ENCODE peak calls at places on chromosomes 6 and 20, in seven cellular contexts. S is PC-3, L is MM.1S, A is hepatocyte, F is GM23338, C is SK-N-SH, D is PC-9. I is an unnamed sample.
A peak's percentile ranks its signal among the peaks of the same experiment; 100 is the strongest.

GRCh38 chr6:89501239-89501638 is 68.3 kb downstream of the ANKRD6 start:
- DNase-seq in S (no peak), L (no peak), A (peak; percentile 33), F (peak; percentile 88), C (no peak), D (no peak), I (no peak)

GRCh38 chr6:31004794-31005193 is 5.5 kb upstream of the MUC22 start:
- DNase-seq in S (no peak), L (no peak), A (no peak), F (no peak), C (no peak), D (no peak), I (no peak)

GRCh38 chr20:53815509-53815908 is 221.9 kb upstream of the ZNF217 start:
- DNase-seq in S (no peak), L (no peak), A (no peak), F (no peak), C (no peak), D (no peak), I (no peak)

GRCh38 chr20:42082611-42083010 is 464.4 kb upstream of the CHD6 start:
- DNase-seq in S (peak; percentile 11), L (peak; percentile 73), A (peak; percentile 70), F (no peak), C (peak; percentile 81), D (no peak), I (no peak)

GRCh38 chr6:14406616-14407343 is 289.2 kb downstream of the CD83 start:
- DNase-seq in S (no peak), L (no peak), A (no peak), F (peak; percentile 40), C (no peak), D (no peak), I (no peak)

GRCh38 chr6:166927942-166928643 is 28.3 kb downstream of the RNASET2 start:
- DNase-seq in S (no peak), L (no peak), A (no peak), F (no peak), C (peak; percentile 47), D (no peak), I (no peak)

GRCh38 chr6:85058806-85059205 is 294.4 kb upstream of the TBX18 start:
- DNase-seq in S (no peak), L (no peak), A (no peak), F (no peak), C (no peak), D (no peak), I (no peak)

GRCh38 chr6:71387179-71387578 is 98.6 kb downstream of the OGFRL1 start:
- DNase-seq in S (no peak), L (no peak), A (no peak), F (no peak), C (no peak), D (no peak), I (no peak)

GRCh38 chr20:47487175-47487917 is 14.3 kb upstream of the NCOA3 start:
- DNase-seq in S (no peak), L (peak; percentile 98), A (no peak), F (no peak), C (no peak), D (peak; percentile 50), I (peak; percentile 96)

GRCh38 chr6:34284563-34285545 is 36.0 kb upstream of the SMIM29 start:
- DNase-seq in S (no peak), L (no peak), A (no peak), F (no peak), C (no peak), D (no peak), I (peak; percentile 8)

GRCh38 chr6:13941902-13942301 is 17.1 kb downstream of the RNF182 start:
- DNase-seq in S (no peak), L (no peak), A (no peak), F (no peak), C (no peak), D (no peak), I (no peak)

GRCh38 chr6:110039996-110040383 is 61.9 kb downstream of the GPR6 start:
- DNase-seq in S (peak; percentile 59), L (peak; percentile 39), A (peak; percentile 71), F (peak; percentile 66), C (no peak), D (no peak), I (peak; percentile 76)

GRCh38 chr6:166693880-166694279 is 66.8 kb upstream of the RPS6KA2 start:
- DNase-seq in S (peak; percentile 17), L (no peak), A (no peak), F (no peak), C (no peak), D (no peak), I (no peak)

GRCh38 chr6:130943738-130944137 is 116.5 kb downstream of the SMLR1 start:
- DNase-seq in S (no peak), L (no peak), A (peak; percentile 44), F (no peak), C (no peak), D (peak; percentile 24), I (no peak)

GRCh38 chr20:31709939-31710338 is 12.7 kb downstream of the BCL2L1 start:
- DNase-seq in S (peak; percentile 2), L (no peak), A (no peak), F (no peak), C (no peak), D (no peak), I (no peak)

GRCh38 chr6:116444092-116444491 is 17.1 kb upstream of the CALHM6 start:
- DNase-seq in S (peak; percentile 39), L (peak; percentile 40), A (peak; percentile 37), F (peak; percentile 44), C (peak; percentile 36), D (no peak), I (peak; percentile 44)

GRCh38 chr6:156886409-156886808 is 109.2 kb downstream of the ARID1B start:
- DNase-seq in S (no peak), L (no peak), A (no peak), F (no peak), C (no peak), D (no peak), I (peak; percentile 60)

GRCh38 chr6:3393796-3394195 is 63.1 kb downstream of the SLC22A23 start:
- DNase-seq in S (no peak), L (no peak), A (no peak), F (no peak), C (no peak), D (no peak), I (no peak)

GRCh38 chr20:10861619-10862018 is 187.8 kb upstream of the JAG1 start:
- DNase-seq in S (peak; percentile 98), L (no peak), A (no peak), F (no peak), C (no peak), D (peak; percentile 71), I (no peak)

GRCh38 chr6:128062882-128063603 is 162.2 kb upstream of the THEMIS start:
- DNase-seq in S (peak; percentile 26), L (no peak), A (peak; percentile 29), F (no peak), C (no peak), D (peak; percentile 59), I (no peak)

GRCh38 chr6:146767632-146768031 is 168.9 kb downstream of the ADGB start:
- DNase-seq in S (no peak), L (no peak), A (no peak), F (no peak), C (no peak), D (no peak), I (no peak)

GRCh38 chr6:15770347-15771143 is 107.7 kb upstream of the DTNBP1 start:
- DNase-seq in S (peak; percentile 37), L (no peak), A (peak; percentile 13), F (no peak), C (no peak), D (no peak), I (peak; percentile 2)
- TF ChIP-seq CTCF in S (peak; percentile 34), L (no peak), A (no peak), F (no peak), C (no peak), D (no peak), I (no peak)

DNA sequence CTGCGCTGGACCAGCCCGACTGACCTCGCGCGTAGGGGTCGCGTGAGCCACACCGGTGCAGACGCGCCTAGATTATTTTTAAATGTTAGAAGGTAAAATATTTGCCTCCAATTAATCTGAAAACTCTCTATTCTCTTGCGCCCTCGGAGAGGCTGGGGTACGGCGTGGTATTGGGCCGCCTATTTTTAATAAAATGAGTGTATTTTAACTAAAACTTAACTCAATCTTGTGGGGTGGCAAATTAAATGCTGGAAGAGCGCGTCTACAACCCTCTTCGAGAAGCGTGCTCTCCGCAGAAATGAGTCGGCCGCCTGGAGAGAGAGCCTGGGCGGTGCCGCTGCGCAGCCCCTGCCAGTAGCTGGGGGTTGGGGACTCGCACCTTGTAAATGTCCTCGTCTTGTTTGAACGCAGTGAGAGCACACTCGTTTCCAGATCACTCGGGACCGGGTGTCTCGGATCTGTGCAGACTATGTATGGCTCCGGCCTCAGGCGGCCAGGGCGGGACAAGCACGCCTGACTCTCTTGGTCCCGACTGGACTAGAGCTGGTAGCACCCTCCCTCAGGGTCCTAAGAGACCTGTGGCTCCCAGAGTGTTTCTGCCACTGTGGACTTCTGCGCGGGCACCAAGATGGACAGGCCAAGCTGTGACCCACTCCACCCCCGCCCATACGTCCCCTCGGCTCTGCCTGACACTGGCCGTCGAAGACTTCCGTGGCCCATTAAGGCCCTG is 2.0 kb upstream of the MAFB start:
- DNase-seq in S (no peak), L (no peak), A (no peak), F (peak; percentile 23), C (no peak), D (no peak), I (no peak)
- H3K4me3 ChIP-seq in S (no peak overlapping the region), L (no peak overlapping the region), A (no peak overlapping the region), F (peak overlapping the region; percentile 82), C (no peak overlapping the region), D (no peak overlapping the region), I (no peak overlapping the region)

DNA sequence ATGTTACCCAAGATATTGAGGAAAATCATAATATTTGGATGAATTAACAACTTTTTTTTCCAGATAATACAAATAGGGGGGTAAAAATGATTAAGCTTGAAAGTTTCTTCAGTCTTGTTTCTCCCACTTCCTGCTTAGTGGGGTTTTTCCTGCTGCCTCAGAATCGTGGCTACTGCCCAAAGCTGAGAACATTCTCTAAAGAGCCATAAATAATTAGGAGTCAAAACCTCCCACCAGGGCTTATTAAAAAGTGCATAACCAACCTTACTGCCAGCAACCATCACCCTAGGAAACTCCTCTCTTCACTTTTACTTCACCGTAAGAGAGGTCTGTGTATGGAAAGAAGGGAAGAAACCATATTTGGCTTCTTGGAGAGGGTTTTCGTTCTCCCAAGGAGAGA is 9.0 kb upstream of the LCA5 start:
- DNase-seq in S (no peak), L (no peak), A (no peak), F (no peak), C (no peak), D (no peak), I (no peak)
- H3K9me2 ChIP-seq in S (no peaks in the 10 kb centered on the region), L (no peaks in the 10 kb centered on the region), A (no peaks in the 10 kb centered on the region), F (no peaks in the 10 kb centered on the region), C (no peaks in the 10 kb centered on the region), D (no peaks in the 10 kb centered on the region), I (no peaks in the 10 kb centered on the region)

GRCh38 chr6:1908784-1909183 is 299.1 kb downstream of the FOXC1 start:
- DNase-seq in S (peak; percentile 11), L (no peak), A (no peak), F (no peak), C (no peak), D (no peak), I (no peak)

GRCh38 chr6:1911476-1911875 is 301.8 kb downstream of the FOXC1 start:
- DNase-seq in S (no peak), L (no peak), A (no peak), F (no peak), C (no peak), D (no peak), I (no peak)

GRCh38 chr6:1913572-1913971 is 303.9 kb downstream of the FOXC1 start:
- DNase-seq in S (no peak), L (no peak), A (no peak), F (no peak), C (no peak), D (no peak), I (no peak)

GRCh38 chr6:1912731-1913130 is 303.0 kb downstream of the FOXC1 start:
- DNase-seq in S (peak; percentile 53), L (no peak), A (no peak), F (no peak), C (no peak), D (peak; percentile 35), I (no peak)

GRCh38 chr6:1910621-1911407 is 301.1 kb downstream of the FOXC1 start:
- DNase-seq in S (peak; percentile 9), L (no peak), A (no peak), F (no peak), C (no peak), D (no peak), I (no peak)
- TF ChIP-seq CTCF in S (no peak), L (no peak), A (no peak), F (no peak), C (no peak), D (no peak), I (no peak)

I was measured in OCI-LY7.